ENCODE peak calls at places on chromosome 19, in five cellular contexts. V is CD8-positive, alpha-beta memory T cell; Z is transverse colon; O is uterus; F is aorta. H is an unnamed sample. For H3K4me1, the result is how much of the 10 kb centered on the place peaks cover.

GRCh38 chr19:41083516-41083915 is 4.7 kb upstream of the CYP2A13 start:
- DNase-seq in V (no peak), Z (no peak), O (no peak), F (no peak), H (no peak)

GRCh38 chr19:7829162-7829520 is 877 bp upstream of the EVI5L start:
- DNase-seq in V (no peak), Z (no peak), O (no peak), F (no peak), H (no peak)

GRCh38 chr19:40322951-40323615 is 25.1 kb downstream of the C19orf47 start:
- DNase-seq in V (no peak), Z (no peak), O (no peak), F (peak), H (peak)

GRCh38 chr19:5987077-5987818 is 9.3 kb upstream of the RANBP3 start:
- DNase-seq in V (peak), Z (peak), O (peak), F (peak), H (no peak)

GRCh38 chr19:30088567-30088966 is 146.5 kb downstream of the URI1 start:
- DNase-seq in V (no peak), Z (no peak), O (no peak), F (peak), H (peak)

GRCh38 chr19:43474986-43475705 is 9.7 kb upstream of the LYPD3 start:
- DNase-seq in V (peak), Z (peak), O (peak), F (peak), H (peak)

GRCh38 chr19:35030257-35031071 is at the start of gene SCN1B:
- DNase-seq in V (peak), Z (peak), O (peak), F (peak), H (peak)

GRCh38 chr19:5340637-5341447 is at the start of gene PTPRS:
- DNase-seq in V (peak), Z (peak), O (peak), F (peak), H (peak)

GRCh38 chr19:48351341-48351752 is 12.4 kb downstream of the TMEM143 start:
- DNase-seq in V (peak), Z (peak), O (no peak), F (peak), H (peak)

GRCh38 chr19:6564393-6564792 is 26.6 kb downstream of the CD70 start:
- DNase-seq in V (no peak), Z (no peak), O (no peak), F (no peak), H (no peak)

DNA sequence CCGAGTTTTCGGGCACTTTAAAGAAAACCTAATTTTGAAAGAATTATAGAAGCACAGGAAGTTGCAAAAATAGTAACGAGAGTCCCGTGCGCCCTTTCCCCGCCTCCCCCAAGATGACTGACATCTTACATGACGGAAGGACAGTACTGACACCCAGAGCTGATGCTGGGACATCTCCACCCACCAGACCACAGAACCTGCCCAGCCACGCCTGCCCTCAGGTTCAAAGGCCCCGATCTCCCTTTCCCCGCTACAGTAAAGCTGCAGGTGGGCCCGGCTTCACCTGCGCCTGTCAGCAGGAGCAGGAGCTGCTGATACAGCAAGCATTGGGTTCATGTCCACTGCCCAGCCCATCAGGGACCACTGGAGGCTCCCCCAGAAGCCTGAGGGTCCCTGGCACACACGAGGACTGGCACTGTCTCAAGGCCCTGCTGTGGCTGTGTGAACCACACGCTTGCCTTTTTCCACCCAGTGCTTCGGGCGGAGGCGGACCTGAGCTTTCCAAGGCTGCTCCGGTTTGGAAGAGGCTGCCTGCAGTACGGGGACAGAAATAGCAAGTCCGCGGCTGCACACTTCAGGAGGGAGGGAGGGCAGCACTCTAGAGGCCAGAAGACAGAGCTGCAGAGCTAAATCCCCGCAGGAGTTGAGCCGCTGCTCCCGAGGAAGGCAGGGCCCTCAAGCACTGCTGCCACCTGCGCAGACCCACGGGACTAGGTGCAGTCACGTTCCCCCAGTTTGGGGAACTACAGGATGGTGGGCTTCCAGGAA is 8.7 kb downstream of the MAP2K2 start:
- DNase-seq in V (peak), Z (peak), O (no peak), F (no peak), H (no peak)
- H3K4me1 ChIP-seq in V (under half), Z (under half), O (under half), F (under half), H (under half)

GRCh38 chr19:54203151-54203611 is 2.5 kb downstream of the RPS9 start:
- DNase-seq in V (no peak), Z (no peak), O (no peak), F (peak), H (peak)
- H3K4me3 ChIP-seq in V (no peak), Z (no peak), O (no peak), F (no peak), H (peak)

DNA sequence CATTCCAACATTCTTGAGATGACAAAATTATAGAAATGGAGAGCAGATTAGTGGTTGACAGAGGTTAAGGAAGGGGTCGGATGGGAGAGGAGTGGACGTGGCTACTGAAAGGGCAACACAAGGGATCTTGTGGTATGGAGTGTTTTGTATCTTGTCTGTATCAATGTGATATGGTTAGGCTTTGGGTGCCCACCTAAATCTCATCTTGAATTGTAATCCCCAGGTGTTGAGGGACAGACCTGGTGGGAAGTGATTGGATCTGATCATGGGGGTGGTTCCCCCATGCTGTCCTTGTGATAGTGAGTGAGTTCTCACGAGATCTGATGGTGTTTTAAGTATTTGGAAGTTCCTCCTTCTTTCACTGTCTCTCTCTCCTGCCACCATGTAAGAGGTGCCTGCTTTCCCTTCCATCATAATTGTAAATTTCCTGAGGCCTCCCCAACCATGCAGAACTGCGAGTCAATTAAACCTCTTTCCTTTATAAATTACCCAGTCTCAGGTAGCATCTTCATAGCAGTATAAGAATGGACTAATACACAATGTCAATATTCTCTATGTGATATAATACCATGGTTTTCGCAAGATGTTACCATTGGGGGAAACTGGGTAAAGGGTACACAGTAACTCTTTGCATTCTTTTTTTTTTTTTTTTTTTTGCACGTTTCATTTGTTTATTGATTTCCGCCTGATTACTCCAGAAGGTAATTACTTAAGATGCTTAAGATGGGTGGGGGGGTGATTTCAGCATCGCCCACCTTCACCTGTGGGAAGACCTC is 4.9 kb upstream of the IFNL4 start:
- DNase-seq in V (no peak), Z (no peak), O (no peak), F (no peak), H (no peak)
- H3K27ac ChIP-seq in V (no peak), Z (no peak), O (no peak), F (no peak), H (no peak)

DNA sequence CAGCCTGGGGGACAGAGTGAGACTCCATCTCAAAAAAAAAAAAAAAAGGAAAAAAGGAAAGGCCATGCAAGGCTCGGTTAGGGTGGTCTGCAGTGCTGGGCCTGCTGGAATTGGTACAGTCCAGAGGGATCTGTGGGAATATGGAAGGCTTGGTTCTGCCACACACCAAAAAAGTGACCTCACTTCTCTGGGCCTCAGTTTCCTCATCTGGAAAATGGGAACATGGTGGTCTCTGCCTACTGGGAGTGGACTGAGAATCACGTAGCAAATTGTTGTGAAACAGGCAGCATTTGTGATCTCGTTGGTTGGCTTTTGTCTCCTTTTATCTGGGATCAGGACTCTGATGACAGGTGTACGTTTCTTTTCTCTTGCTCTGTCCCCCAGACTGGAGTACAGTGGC is 7.5 kb downstream of the DNM2 start:
- DNase-seq in V (no peak), Z (no peak), O (no peak), F (no peak), H (no peak)
- H3K4me1 ChIP-seq in V (under half), Z (half or more), O (under half), F (under half), H (under half)

DNA sequence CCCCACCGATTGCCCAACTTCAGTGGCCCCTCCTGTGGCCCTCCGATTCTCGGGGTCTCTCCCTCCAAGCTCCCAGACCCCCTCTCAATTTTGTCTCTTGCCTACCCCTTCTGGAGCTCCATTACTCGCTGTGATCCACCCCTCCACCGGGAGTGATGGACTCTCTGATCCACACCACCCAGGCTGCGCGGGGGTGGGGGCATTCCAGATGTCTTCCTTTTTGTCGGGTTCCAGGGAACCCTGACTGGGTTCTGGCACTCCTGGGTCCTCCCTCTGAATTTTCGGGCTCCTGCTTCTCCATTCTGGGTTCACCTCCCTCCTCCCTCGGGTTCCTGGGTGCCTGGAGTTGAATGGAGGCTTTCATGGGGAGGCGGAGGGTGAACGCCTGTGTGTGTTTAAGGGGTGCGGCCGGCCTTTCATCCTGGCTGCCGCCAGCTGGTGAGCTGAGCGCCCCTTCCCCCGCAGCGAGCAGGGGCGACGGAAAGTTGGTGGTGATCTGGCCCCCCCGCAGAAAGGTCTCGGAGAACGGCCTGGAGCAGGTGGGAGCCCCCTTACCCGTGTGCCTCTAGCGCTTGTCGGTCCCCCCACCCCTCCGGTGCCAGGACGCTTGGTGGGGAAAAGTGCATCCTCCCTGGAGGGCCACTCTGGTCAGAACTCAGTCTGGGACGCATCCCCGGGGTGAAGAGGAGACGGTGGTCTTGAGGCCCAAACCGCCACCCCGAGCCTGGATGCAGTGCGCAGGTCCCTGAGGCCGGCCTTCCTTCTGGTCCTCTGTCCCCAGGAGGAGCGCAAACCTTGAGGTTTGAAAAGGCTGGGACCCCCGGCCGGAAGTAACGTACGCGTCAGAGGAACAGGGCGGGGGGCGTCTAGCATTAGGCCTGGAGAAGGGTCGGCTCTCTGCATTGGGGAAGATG is 1.6 kb downstream of the MISP3 start:
- DNase-seq in V (no peak), Z (peak), O (peak), F (no peak), H (peak)
- H3K4me3 ChIP-seq in V (peak), Z (peak), O (peak), F (peak), H (peak)